ENCODE peak calls at places on chromosomes 11 and 22, in nine cellular contexts. G is ureter; N is activated effector memory CD4-positive, alpha-beta T cell treated with Interleukin-2 at 50 U/mL for 16 hours; P is mesendoderm; I is pancreas; V is T-cell; O is activated CD4-positive, alpha-beta T cell treated with anti-CD3 and anti-CD28 coated beads, Interleukin-2, amount 10 ng/mL, durations not matched to agents 7 days and 5 days; L is coronary artery; J is stomach. C is an unnamed sample.

GRCh38 chr11:105298630-105299029 is 159.1 kb upstream of the CARD18 start:
- DNase-seq in L (no peak), N (no peak), J (no peak), O (no peak), G (no peak), I (no peak), P (no peak), V (no peak), C (no peak)

GRCh38 chr22:36439481-36440271 is 41.8 kb downstream of the TXN2 start:
- DNase-seq in J (no peak), O (no peak), P (peak), I (no peak), G (no peak), L (no peak), N (no peak), V (no peak), C (no peak)

GRCh38 chr11:85123752-85124231 is 503.4 kb downstream of the DLG2 start:
- DNase-seq in V (no peak), G (no peak), I (no peak), O (no peak), N (no peak), J (no peak), P (peak), L (no peak), C (no peak)

GRCh38 chr11:73950869-73951710 is at the start of gene DNAJB13:
- DNase-seq in O (peak), J (peak), P (peak), I (peak), V (no peak), L (no peak), G (no peak), N (no peak), C (peak)

GRCh38 chr22:42296381-42296853 is 26.0 kb upstream of the TCF20 start:
- DNase-seq in I (no peak), P (no peak), J (peak), O (no peak), G (no peak), N (no peak), V (no peak), L (no peak), C (no peak)

GRCh38 chr22:50698546-50698945 is 25.9 kb downstream of the SHANK3 start:
- DNase-seq in G (no peak), N (no peak), O (no peak), L (no peak), J (no peak), P (no peak), I (no peak), V (no peak), C (no peak)

GRCh38 chr11:19794161-19794560 is 81.5 kb downstream of the NAV2 start:
- DNase-seq in N (no peak), J (no peak), P (no peak), G (no peak), I (no peak), V (no peak), L (no peak), O (no peak), C (no peak)

GRCh38 chr22:35548762-35549106 is 8.1 kb downstream of the RASD2 start:
- DNase-seq in J (no peak), I (no peak), G (no peak), L (no peak), N (no peak), O (no peak), V (no peak), P (no peak), C (no peak)

GRCh38 chr11:58028687-58029411 is 1.9 kb upstream of the OR6Q1 start:
- DNase-seq in J (no peak), O (no peak), N (no peak), V (no peak), I (no peak), P (no peak), L (no peak), G (no peak), C (no peak)

GRCh38 chr22:17829691-17830040 is 55.4 kb upstream of the BID start:
- DNase-seq in P (no peak), V (no peak), J (no peak), G (no peak), O (no peak), N (no peak), L (no peak), I (no peak), C (no peak)

GRCh38 chr11:78094250-78094649 is 14.6 kb upstream of the NDUFC2 start:
- DNase-seq in P (no peak), J (no peak), L (no peak), O (peak), V (no peak), G (no peak), N (no peak), I (no peak), C (no peak)

GRCh38 chr22:45248832-45249561 is 8.3 kb upstream of the KIAA0930 start:
- DNase-seq in I (no peak), O (no peak), V (no peak), P (no peak), L (no peak), G (no peak), J (no peak), N (no peak), C (no peak)

GRCh38 chr22:45918455-45919370 is 58.2 kb downstream of the WNT7B start:
- DNase-seq in I (peak), G (peak), N (no peak), J (peak), L (no peak), P (no peak), V (no peak), O (no peak), C (peak)

GRCh38 chr22:22684605-22685561 is 40.5 kb downstream of the GGTLC2 start:
- DNase-seq in G (no peak), V (no peak), I (no peak), L (no peak), N (no peak), P (peak), O (peak), J (no peak), C (no peak)

GRCh38 chr22:28923826-28924732 is 40.7 kb downstream of the ZNRF3 start:
- DNase-seq in L (no peak), I (peak), O (no peak), N (no peak), P (no peak), V (no peak), J (peak), G (no peak), C (peak)

GRCh38 chr11:114319716-114320328 is 23.6 kb downstream of the NNMT start:
- DNase-seq in J (no peak), I (no peak), G (no peak), V (no peak), L (no peak), P (peak), N (no peak), O (no peak), C (no peak)

GRCh38 chr11:47001666-47002285 is 65.2 kb downstream of the CSTPP1 start:
- DNase-seq in P (peak), J (no peak), N (no peak), G (no peak), I (no peak), V (no peak), L (no peak), O (no peak), C (no peak)

GRCh38 chr22:49307870-49308269 is 519.8 kb downstream of the BRD1 start:
- DNase-seq in P (no peak), L (peak), J (peak), O (no peak), V (no peak), N (no peak), G (peak), I (no peak), C (no peak)

GRCh38 chr22:35345808-35346505 is 34.9 kb upstream of the HMOX1 start:
- DNase-seq in I (no peak), J (no peak), L (no peak), O (no peak), N (no peak), G (no peak), V (no peak), P (no peak), C (no peak)

GRCh38 chr22:47551438-47551788 is 789.0 kb downstream of the TBC1D22A start:
- DNase-seq in P (no peak), L (peak), V (no peak), O (no peak), N (no peak), I (no peak), J (peak), G (no peak), C (no peak)

GRCh38 chr22:30116362-30117117 is 36.3 kb downstream of the HORMAD2 start:
- DNase-seq in V (no peak), G (no peak), I (no peak), O (no peak), P (no peak), N (no peak), L (no peak), J (no peak), C (no peak)

GRCh38 chr11:15613231-15613630 is 498.5 kb downstream of the INSC start:
- DNase-seq in I (no peak), J (no peak), P (peak), N (no peak), G (no peak), V (no peak), O (no peak), L (no peak), C (no peak)

GRCh38 chr11:45143494-45143893 is 2.9 kb upstream of the PRDM11 start:
- DNase-seq in N (no peak), G (no peak), L (no peak), O (no peak), J (no peak), P (no peak), V (no peak), I (no peak), C (no peak)

GRCh38 chr11:85619497-85619896 is 7.6 kb downstream of the DLG2 start:
- DNase-seq in V (no peak), G (no peak), I (no peak), J (no peak), O (no peak), L (no peak), N (no peak), P (no peak), C (no peak)

GRCh38 chr11:64437426-64437825 is 78.5 kb downstream of the RPS6KA4 start:
- DNase-seq in O (no peak), P (no peak), I (no peak), N (no peak), G (no peak), L (no peak), V (no peak), J (no peak), C (no peak)

GRCh38 chr11:104895619-104896018 is 2.6 kb downstream of the CASP12 start:
- DNase-seq in I (no peak), V (no peak), J (no peak), O (no peak), N (no peak), L (no peak), G (no peak), P (no peak), C (no peak)

GRCh38 chr11:93842461-93842860 is 8.0 kb downstream of the VSTM5 start:
- DNase-seq in V (no peak), G (peak), L (no peak), O (no peak), J (peak), N (no peak), P (no peak), I (no peak), C (no peak)

GRCh38 chr22:22916952-22917290 is 29.3 kb downstream of the IGLL5 start:
- DNase-seq in L (no peak), O (no peak), V (no peak), P (no peak), I (no peak), N (no peak), J (no peak), G (no peak), C (no peak)

GRCh38 chr22:17117890-17118289 is 3.3 kb downstream of the TMEM121B start:
- DNase-seq in O (peak), N (no peak), L (no peak), P (peak), V (no peak), I (no peak), J (no peak), G (no peak), C (no peak)

GRCh38 chr11:44886765-44887164 is 63.9 kb downstream of the TP53I11 start:
- DNase-seq in O (no peak), G (no peak), P (no peak), N (no peak), J (no peak), V (no peak), L (no peak), I (no peak), C (no peak)

GRCh38 chr11:2534131-2534956 is 89.5 kb downstream of the KCNQ1 start:
- DNase-seq in P (no peak), V (no peak), I (no peak), L (peak), N (no peak), G (peak), J (no peak), O (no peak), C (no peak)

GRCh38 chr11:125680747-125681146 is at the start of gene ACRV1:
- DNase-seq in L (no peak), G (no peak), P (no peak), V (no peak), I (no peak), N (no peak), O (no peak), J (no peak), C (no peak)

GRCh38 chr11:83219095-83219494 is 25.6 kb downstream of the ANKRD42 start:
- DNase-seq in O (no peak), G (no peak), N (no peak), I (no peak), L (no peak), P (peak), J (no peak), V (no peak), C (no peak)

GRCh38 chr11:74926304-74927030 is 22.4 kb downstream of the XRRA1 start:
- DNase-seq in N (no peak), P (no peak), O (peak), I (no peak), J (no peak), G (no peak), V (no peak), L (no peak), C (no peak)

GRCh38 chr11:1503708-1504104 is 17.1 kb upstream of the MOB2 start:
- DNase-seq in G (no peak), I (peak), J (peak), P (no peak), N (no peak), O (no peak), L (no peak), V (no peak), C (no peak)